ENCODE peak calls at places on chromosomes 12 and 14, in eight cellular contexts. X is MG63, M is AG09309, N is Karpas-422, U is fibroblast of lung, C is fibroblast of pulmonary artery, H is astrocyte, J is BE2C. T is an unnamed sample.

GRCh38 chr14:24504425-24504824 is 3.6 kb downstream of the CMA1 start:
- DNase-seq in N (no peak), U (no peak), X (no peak), M (no peak), H (no peak), C (no peak), J (no peak), T (no peak)

GRCh38 chr14:76917158-76917596 is 91.0 kb downstream of the LRRC74A start:
- DNase-seq in C (peak; percentile 86), N (peak; percentile 62), J (peak; percentile 84), U (peak; percentile 80), X (peak; percentile 59), H (peak; percentile 71), M (no peak), T (peak; percentile 59)

GRCh38 chr12:122878780-122879612 is 16.9 kb downstream of the VPS37B start:
- DNase-seq in N (no peak), X (no peak), J (no peak), M (no peak), U (no peak), C (no peak), H (no peak), T (no peak)

GRCh38 chr14:38366374-38366773 is 110.5 kb upstream of the CLEC14A start:
- DNase-seq in M (no peak), H (no peak), J (no peak), C (peak; percentile 65), N (no peak), U (peak; percentile 4), X (no peak), T (no peak)

GRCh38 chr14:54652188-54652889 is 85.4 kb downstream of the SAMD4A start:
- DNase-seq in N (no peak), M (peak; percentile 99), C (peak; percentile 99), J (no peak), X (peak; percentile 93), H (peak; percentile 100), U (peak; percentile 100), T (peak; percentile 94)

GRCh38 chr12:26523708-26524150 is 309.3 kb downstream of the ITPR2 start:
- DNase-seq in H (peak; percentile 91), U (peak; percentile 93), J (peak; percentile 80), N (no peak), X (peak; percentile 79), C (peak; percentile 99), M (peak; percentile 93), T (no peak)

GRCh38 chr14:76267322-76268012 is 108.5 kb upstream of the ESRRB start:
- DNase-seq in X (peak; percentile 6), C (peak; percentile 46), M (no peak), J (peak; percentile 58), U (peak; percentile 28), N (no peak), H (peak; percentile 8), T (no peak)

GRCh38 chr14:101412741-101413140 is 148.6 kb upstream of the DIO3 start:
- DNase-seq in M (no peak), C (no peak), N (no peak), U (peak; percentile 3), J (no peak), H (no peak), X (no peak), T (no peak)

DNA sequence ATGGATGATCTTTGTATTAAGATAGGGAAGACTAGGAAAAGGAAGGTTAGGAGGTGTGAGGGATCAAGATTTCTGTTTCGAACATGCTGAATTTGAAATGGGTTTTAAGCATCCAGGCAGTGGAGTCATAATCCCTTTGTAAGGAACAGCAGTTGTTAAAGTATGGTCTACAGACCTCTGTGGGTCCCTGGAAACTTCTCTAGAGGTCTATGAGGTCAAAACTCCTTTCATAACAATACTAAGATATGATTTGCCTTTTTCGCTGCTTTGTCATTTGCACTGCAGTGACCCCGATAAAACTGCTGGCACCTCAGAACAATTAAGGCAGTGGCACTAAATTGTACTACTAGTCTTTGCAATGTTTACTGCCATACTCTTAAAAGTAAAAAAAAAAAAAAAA is 1.5 kb downstream of the RAD51AP1 start:
- DNase-seq in C (no peak), U (no peak), N (no peak), M (no peak), J (no peak), H (no peak), X (no peak), T (no peak)
- H3K4me3 ChIP-seq in C (no peak overlapping the region), U (peak overlapping the region; percentile 94), N (peak overlapping the region; percentile 96), M (no peak overlapping the region), J (peak overlapping the region; percentile 96), H (peak overlapping the region; percentile 100), X (peak overlapping the region; percentile 91), T (peak overlapping the region; percentile 49)

GRCh38 chr14:100065942-100066574 is 836 bp downstream of the EVL start:
- DNase-seq in H (no peak), J (no peak), M (peak; percentile 63), C (no peak), X (no peak), N (no peak), U (no peak), T (no peak)

GRCh38 chr14:100065161-100065871 is at the start of gene EVL:
- DNase-seq in J (no peak), H (no peak), M (no peak), U (no peak), C (no peak), X (no peak), N (no peak), T (no peak)

GRCh38 chr14:100060766-100061165 is 4.5 kb upstream of the EVL start:
- DNase-seq in H (no peak), J (no peak), N (no peak), U (no peak), X (no peak), C (no peak), M (no peak), T (no peak)

GRCh38 chr14:100062602-100063001 is 2.6 kb upstream of the EVL start:
- DNase-seq in N (no peak), J (no peak), X (no peak), U (no peak), H (no peak), C (no peak), M (no peak), T (no peak)

DNA sequence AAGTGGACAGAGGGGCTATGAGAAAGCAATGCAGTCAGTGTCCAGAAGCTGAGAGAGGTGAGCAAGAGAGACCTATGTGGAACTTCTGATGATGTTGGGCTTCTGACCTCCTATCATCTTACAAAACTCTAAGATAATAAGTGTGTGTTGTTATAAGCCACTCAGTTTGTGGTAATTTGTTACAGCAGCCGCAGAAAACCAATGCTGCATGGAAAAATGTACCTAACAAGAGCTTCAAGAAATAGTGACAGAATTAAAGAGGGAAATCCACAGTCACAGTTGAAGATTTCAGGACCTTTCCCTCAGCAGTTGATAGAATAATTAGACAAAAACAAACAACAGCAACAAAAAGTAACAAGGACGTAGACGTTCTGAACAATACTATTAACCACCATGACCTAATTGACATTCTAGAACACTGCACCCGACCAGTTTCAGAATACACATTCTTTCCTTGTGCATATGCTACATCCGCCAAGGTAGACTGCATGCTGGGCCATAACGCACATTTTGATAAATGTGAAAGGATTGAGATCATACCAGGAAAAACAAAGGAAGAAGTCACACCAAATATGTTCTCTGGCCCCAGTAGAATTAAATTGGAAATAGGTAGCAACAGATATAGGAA is 1.8 kb upstream of the EVL start:
- DNase-seq in U (no peak), N (no peak), M (no peak), H (no peak), X (no peak), C (no peak), J (no peak), T (no peak)
- H3K4me3 ChIP-seq in U (no peak overlapping the region), N (no peak overlapping the region), M (no peak overlapping the region), H (no peak overlapping the region), X (no peak overlapping the region), C (no peak overlapping the region), J (no peak overlapping the region), T (no peak overlapping the region)

GRCh38 chr12:51821423-51822260 is 26.9 kb downstream of the FIGNL2 start:
- DNase-seq in U (no peak), C (no peak), J (no peak), N (no peak), H (no peak), M (no peak), X (no peak), T (no peak)
- H3K4me3 ChIP-seq in U (peak overlapping the region; percentile 62), C (peak overlapping the region; percentile 52), J (peak overlapping the region; percentile 39), N (no peak overlapping the region), H (peak overlapping the region; percentile 57), M (no peak overlapping the region), X (peak overlapping the region; percentile 83), T (no peak overlapping the region)

DNA sequence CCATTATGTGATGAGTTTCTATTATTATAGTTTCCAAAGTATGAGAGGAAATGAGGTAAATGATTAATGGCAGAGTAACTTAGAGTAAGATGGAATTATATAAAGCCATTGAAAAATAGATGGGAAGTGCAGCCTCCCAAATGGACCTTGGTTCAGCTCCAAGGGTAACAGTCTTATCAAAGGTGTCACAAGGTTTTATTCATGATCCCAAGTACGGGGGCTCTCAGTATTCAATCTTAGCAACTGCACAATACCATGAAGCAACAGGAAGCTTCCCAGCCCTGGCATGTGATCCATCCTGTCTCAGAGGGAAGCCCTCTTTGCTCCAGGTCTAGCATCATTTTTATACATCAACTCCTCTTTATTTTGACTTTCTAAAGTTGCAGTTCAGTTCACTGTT is 948.2 kb downstream of the GALC start:
- DNase-seq in U (peak; percentile 25), H (peak; percentile 22), X (no peak), J (no peak), C (no peak), N (peak; percentile 76), M (no peak), T (no peak)
- H3K4me3 ChIP-seq in U (no peak overlapping the region), H (no peak overlapping the region), X (no peak overlapping the region), J (no peak overlapping the region), C (no peak overlapping the region), N (peak overlapping the region; percentile 63), M (no peak overlapping the region), T (no peak overlapping the region)

GRCh38 chr14:97215263-97215969 is 418.2 kb downstream of the VRK1 start:
- DNase-seq in J (no peak), C (no peak), N (no peak), U (no peak), M (no peak), H (no peak), X (no peak), T (no peak)

GRCh38 chr14:97217094-97217885 is 420.1 kb downstream of the VRK1 start:
- DNase-seq in J (no peak), X (no peak), U (no peak), H (no peak), N (no peak), C (no peak), M (no peak), T (no peak)

GRCh38 chr14:97218713-97219355 is 421.7 kb downstream of the VRK1 start:
- DNase-seq in M (no peak), J (no peak), H (peak; percentile 0), X (peak; percentile 26), U (peak; percentile 9), N (no peak), C (no peak), T (peak; percentile 5)

GRCh38 chr14:97219356-97220017 is 422.3 kb downstream of the VRK1 start:
- DNase-seq in X (no peak), H (no peak), M (no peak), N (no peak), U (no peak), J (no peak), C (no peak), T (no peak)

DNA sequence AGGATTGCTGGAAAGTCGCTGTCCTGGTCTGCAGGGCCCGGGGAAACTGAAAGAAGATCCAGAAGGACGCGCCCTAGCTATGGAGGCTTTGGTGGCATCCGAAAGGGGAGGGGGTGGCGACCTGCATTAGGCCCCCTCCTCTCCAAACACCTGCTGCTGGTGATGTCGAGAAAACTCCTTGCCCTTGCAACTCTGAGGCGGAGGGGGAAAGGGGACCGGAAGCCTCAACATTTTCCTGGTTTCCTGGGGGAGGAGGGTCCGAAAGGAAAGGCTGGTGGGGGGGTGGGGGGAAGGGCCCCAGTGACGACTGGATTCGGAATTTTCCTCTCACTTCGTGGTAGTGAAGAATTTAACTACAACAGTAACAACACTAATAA is 421.1 kb downstream of the VRK1 start:
- DNase-seq in C (no peak), J (no peak), M (no peak), X (no peak), H (no peak), U (no peak), N (no peak), T (no peak)
- H3K4me3 ChIP-seq in C (no peak overlapping the region), J (no peak overlapping the region), M (peak overlapping the region; percentile 35), X (peak overlapping the region; percentile 38), H (peak overlapping the region; percentile 59), U (no peak overlapping the region), N (no peak overlapping the region), T (no peak overlapping the region)

T was measured in SJSA1.